ENCODE peak calls at places on chromosome 15, in ten cellular contexts. One of them, this sample, is unnamed.

GRCh38 chr15:71715914-71716313 is 94.4 kb upstream of the NR2E3 start:
- DNase-seq in WERI-Rb-1: no peak
- DNase-seq in lung: no peak
- DNase-seq in fibroblast of villous mesenchyme: no peak
- DNase-seq in lower lobe of right lung: no peak
- DNase-seq in heart left ventricle: no peak
- DNase-seq in mammary epithelial cell: no peak
- DNase-seq in ascending aorta: no peak
- DNase-seq in AG04450: no peak
- DNase-seq in CD8-positive, alpha-beta T cell: no peak
- DNase-seq in this sample: no peak

GRCh38 chr15:34644061-34644460 is 60.6 kb upstream of the GOLGA8B start:
- DNase-seq in lung: no peak
- DNase-seq in CD8-positive, alpha-beta T cell: no peak
- DNase-seq in lower lobe of right lung: no peak
- DNase-seq in mammary epithelial cell: peak
- DNase-seq in WERI-Rb-1: no peak
- DNase-seq in fibroblast of villous mesenchyme: peak
- DNase-seq in ascending aorta: no peak
- DNase-seq in AG04450: peak
- DNase-seq in heart left ventricle: no peak
- DNase-seq in this sample: no peak

GRCh38 chr15:85047271-85047948 is 65.8 kb downstream of the PDE8A start:
- DNase-seq in ascending aorta: no peak
- DNase-seq in mammary epithelial cell: no peak
- DNase-seq in lower lobe of right lung: no peak
- DNase-seq in heart left ventricle: no peak
- DNase-seq in AG04450: peak
- DNase-seq in lung: no peak
- DNase-seq in WERI-Rb-1: peak
- DNase-seq in fibroblast of villous mesenchyme: peak
- DNase-seq in CD8-positive, alpha-beta T cell: peak
- DNase-seq in this sample: peak

GRCh38 chr15:59993950-59994401 is 10.1 kb upstream of the FOXB1 start:
- DNase-seq in WERI-Rb-1: peak
- DNase-seq in mammary epithelial cell: no peak
- DNase-seq in ascending aorta: no peak
- DNase-seq in CD8-positive, alpha-beta T cell: no peak
- DNase-seq in fibroblast of villous mesenchyme: no peak
- DNase-seq in lower lobe of right lung: no peak
- DNase-seq in lung: no peak
- DNase-seq in heart left ventricle: no peak
- DNase-seq in AG04450: no peak
- DNase-seq in this sample: no peak

GRCh38 chr15:58462973-58463663 is 31.3 kb downstream of the LIPC start:
- DNase-seq in heart left ventricle: no peak
- DNase-seq in CD8-positive, alpha-beta T cell: no peak
- DNase-seq in mammary epithelial cell: no peak
- DNase-seq in fibroblast of villous mesenchyme: no peak
- DNase-seq in ascending aorta: no peak
- DNase-seq in AG04450: no peak
- DNase-seq in lung: no peak
- DNase-seq in WERI-Rb-1: no peak
- DNase-seq in lower lobe of right lung: no peak
- DNase-seq in this sample: no peak

GRCh38 chr15:91469627-91470567 is 369.8 kb downstream of the SV2B start:
- DNase-seq in WERI-Rb-1: no peak
- DNase-seq in AG04450: no peak
- DNase-seq in CD8-positive, alpha-beta T cell: peak
- DNase-seq in lung: no peak
- DNase-seq in lower lobe of right lung: peak
- DNase-seq in mammary epithelial cell: no peak
- DNase-seq in ascending aorta: no peak
- DNase-seq in fibroblast of villous mesenchyme: no peak
- DNase-seq in heart left ventricle: no peak
- DNase-seq in this sample: no peak

GRCh38 chr15:88450125-88450798 is 16.9 kb downstream of the MRPL46 start:
- DNase-seq in AG04450: peak
- DNase-seq in heart left ventricle: no peak
- DNase-seq in WERI-Rb-1: peak
- DNase-seq in CD8-positive, alpha-beta T cell: peak
- DNase-seq in mammary epithelial cell: peak
- DNase-seq in lung: peak
- DNase-seq in fibroblast of villous mesenchyme: peak
- DNase-seq in lower lobe of right lung: no peak
- DNase-seq in ascending aorta: no peak
- DNase-seq in this sample: peak

GRCh38 chr15:65937476-65937875 is 68.2 kb downstream of the RAB11A start:
- DNase-seq in heart left ventricle: no peak
- DNase-seq in CD8-positive, alpha-beta T cell: no peak
- DNase-seq in AG04450: no peak
- DNase-seq in lung: peak
- DNase-seq in ascending aorta: no peak
- DNase-seq in WERI-Rb-1: no peak
- DNase-seq in fibroblast of villous mesenchyme: no peak
- DNase-seq in lower lobe of right lung: no peak
- DNase-seq in mammary epithelial cell: no peak
- DNase-seq in this sample: peak

GRCh38 chr15:43376017-43376705 is 5.3 kb downstream of the TUBGCP4 start:
- DNase-seq in mammary epithelial cell: peak
- DNase-seq in lung: no peak
- DNase-seq in WERI-Rb-1: peak
- DNase-seq in ascending aorta: no peak
- DNase-seq in fibroblast of villous mesenchyme: peak
- DNase-seq in lower lobe of right lung: no peak
- DNase-seq in AG04450: no peak
- DNase-seq in CD8-positive, alpha-beta T cell: peak
- DNase-seq in heart left ventricle: no peak
- DNase-seq in this sample: peak

GRCh38 chr15:38069506-38069905 is 135.1 kb downstream of the TMCO5A start:
- DNase-seq in ascending aorta: peak
- DNase-seq in lower lobe of right lung: peak
- DNase-seq in CD8-positive, alpha-beta T cell: no peak
- DNase-seq in AG04450: no peak
- DNase-seq in fibroblast of villous mesenchyme: peak
- DNase-seq in WERI-Rb-1: no peak
- DNase-seq in heart left ventricle: no peak
- DNase-seq in mammary epithelial cell: peak
- DNase-seq in lung: peak
- DNase-seq in this sample: peak

GRCh38 chr15:62757535-62757934 is 285.0 kb upstream of the TPM1 start:
- DNase-seq in AG04450: no peak
- DNase-seq in CD8-positive, alpha-beta T cell: no peak
- DNase-seq in lower lobe of right lung: no peak
- DNase-seq in fibroblast of villous mesenchyme: no peak
- DNase-seq in heart left ventricle: no peak
- DNase-seq in ascending aorta: no peak
- DNase-seq in mammary epithelial cell: no peak
- DNase-seq in WERI-Rb-1: no peak
- DNase-seq in lung: no peak
- DNase-seq in this sample: no peak
- TF ChIP-seq CTCF in AG04450: no peak
- TF ChIP-seq CTCF in CD8-positive, alpha-beta T cell: no peak
- TF ChIP-seq CTCF in lower lobe of right lung: no peak
- TF ChIP-seq CTCF in fibroblast of villous mesenchyme: no peak
- TF ChIP-seq CTCF in heart left ventricle: no peak
- TF ChIP-seq CTCF in ascending aorta: no peak
- TF ChIP-seq CTCF in mammary epithelial cell: no peak
- TF ChIP-seq CTCF in WERI-Rb-1: no peak
- TF ChIP-seq CTCF in lung: no peak
- TF ChIP-seq CTCF in this sample: no peak

GRCh38 chr15:39918688-39919385 is 1.2 kb downstream of the GPR176 start:
- DNase-seq in ascending aorta: no peak
- DNase-seq in CD8-positive, alpha-beta T cell: no peak
- DNase-seq in mammary epithelial cell: peak
- DNase-seq in heart left ventricle: no peak
- DNase-seq in lower lobe of right lung: no peak
- DNase-seq in WERI-Rb-1: no peak
- DNase-seq in lung: no peak
- DNase-seq in fibroblast of villous mesenchyme: peak
- DNase-seq in AG04450: no peak
- DNase-seq in this sample: no peak
- H3K4me3 ChIP-seq in ascending aorta: peak
- H3K4me3 ChIP-seq in CD8-positive, alpha-beta T cell: no peak
- H3K4me3 ChIP-seq in mammary epithelial cell: peak
- H3K4me3 ChIP-seq in heart left ventricle: peak
- H3K4me3 ChIP-seq in lower lobe of right lung: peak
- H3K4me3 ChIP-seq in WERI-Rb-1: no peak
- H3K4me3 ChIP-seq in lung: no peak
- H3K4me3 ChIP-seq in fibroblast of villous mesenchyme: peak
- H3K4me3 ChIP-seq in AG04450: peak
- H3K4me3 ChIP-seq in this sample: no peak

GRCh38 chr15:80976851-80977250 is 12.8 kb downstream of the MESD start:
- DNase-seq in heart left ventricle: no peak
- DNase-seq in mammary epithelial cell: no peak
- DNase-seq in lower lobe of right lung: no peak
- DNase-seq in fibroblast of villous mesenchyme: no peak
- DNase-seq in AG04450: no peak
- DNase-seq in WERI-Rb-1: no peak
- DNase-seq in ascending aorta: no peak
- DNase-seq in lung: no peak
- DNase-seq in CD8-positive, alpha-beta T cell: no peak
- DNase-seq in this sample: no peak
- TF ChIP-seq CTCF in heart left ventricle: no peak
- TF ChIP-seq CTCF in mammary epithelial cell: no peak
- TF ChIP-seq CTCF in lower lobe of right lung: no peak
- TF ChIP-seq CTCF in fibroblast of villous mesenchyme: no peak
- TF ChIP-seq CTCF in AG04450: no peak
- TF ChIP-seq CTCF in WERI-Rb-1: no peak
- TF ChIP-seq CTCF in ascending aorta: no peak
- TF ChIP-seq CTCF in lung: no peak
- TF ChIP-seq CTCF in CD8-positive, alpha-beta T cell: no peak
- TF ChIP-seq CTCF in this sample: no peak

GRCh38 chr15:72797834-72798233 is 14.3 kb upstream of the ADPGK start:
- DNase-seq in lower lobe of right lung: no peak
- DNase-seq in lung: no peak
- DNase-seq in fibroblast of villous mesenchyme: no peak
- DNase-seq in mammary epithelial cell: no peak
- DNase-seq in WERI-Rb-1: no peak
- DNase-seq in heart left ventricle: no peak
- DNase-seq in AG04450: no peak
- DNase-seq in ascending aorta: no peak
- DNase-seq in CD8-positive, alpha-beta T cell: no peak
- DNase-seq in this sample: no peak

GRCh38 chr15:72796210-72796514 is 12.6 kb upstream of the ADPGK start:
- DNase-seq in ascending aorta: no peak
- DNase-seq in mammary epithelial cell: no peak
- DNase-seq in AG04450: no peak
- DNase-seq in CD8-positive, alpha-beta T cell: no peak
- DNase-seq in lung: no peak
- DNase-seq in WERI-Rb-1: no peak
- DNase-seq in fibroblast of villous mesenchyme: peak
- DNase-seq in heart left ventricle: no peak
- DNase-seq in lower lobe of right lung: no peak
- DNase-seq in this sample: no peak

GRCh38 chr15:72796515-72797337 is 13.2 kb upstream of the ADPGK start:
- DNase-seq in CD8-positive, alpha-beta T cell: peak
- DNase-seq in lung: peak
- DNase-seq in ascending aorta: no peak
- DNase-seq in mammary epithelial cell: no peak
- DNase-seq in fibroblast of villous mesenchyme: peak
- DNase-seq in lower lobe of right lung: peak
- DNase-seq in AG04450: no peak
- DNase-seq in heart left ventricle: peak
- DNase-seq in WERI-Rb-1: peak
- DNase-seq in this sample: peak

GRCh38 chr15:72800819-72801481 is 17.4 kb upstream of the ADPGK start:
- DNase-seq in CD8-positive, alpha-beta T cell: no peak
- DNase-seq in fibroblast of villous mesenchyme: peak
- DNase-seq in lower lobe of right lung: no peak
- DNase-seq in mammary epithelial cell: no peak
- DNase-seq in lung: no peak
- DNase-seq in AG04450: no peak
- DNase-seq in heart left ventricle: no peak
- DNase-seq in ascending aorta: no peak
- DNase-seq in WERI-Rb-1: no peak
- DNase-seq in this sample: no peak

DNA sequence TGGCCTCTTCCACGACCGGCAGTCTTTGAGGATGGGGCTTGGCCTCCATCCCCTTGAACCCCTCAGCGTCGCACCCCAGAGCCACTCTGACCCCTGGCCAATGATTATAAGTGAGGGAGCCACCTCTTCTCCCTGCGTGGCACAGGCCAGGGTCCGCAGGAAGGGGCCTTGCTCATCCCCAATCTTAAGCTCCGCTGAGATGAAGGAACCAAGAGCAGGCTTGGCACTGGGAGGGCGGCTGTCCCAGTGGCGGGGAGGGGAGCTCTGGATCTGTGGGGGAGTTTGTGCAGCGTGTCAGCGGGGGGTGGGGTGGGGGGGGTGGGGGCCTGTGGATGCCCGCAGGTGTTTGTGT is 13.8 kb upstream of the ADPGK start:
- DNase-seq in AG04450: no peak
- DNase-seq in heart left ventricle: no peak
- DNase-seq in ascending aorta: no peak
- DNase-seq in fibroblast of villous mesenchyme: no peak
- DNase-seq in WERI-Rb-1: no peak
- DNase-seq in lower lobe of right lung: no peak
- DNase-seq in CD8-positive, alpha-beta T cell: no peak
- DNase-seq in lung: no peak
- DNase-seq in mammary epithelial cell: no peak
- DNase-seq in this sample: no peak
- H3K4me3 ChIP-seq in AG04450: peak
- H3K4me3 ChIP-seq in heart left ventricle: peak
- H3K4me3 ChIP-seq in ascending aorta: peak
- H3K4me3 ChIP-seq in fibroblast of villous mesenchyme: peak
- H3K4me3 ChIP-seq in WERI-Rb-1: peak
- H3K4me3 ChIP-seq in lower lobe of right lung: peak
- H3K4me3 ChIP-seq in CD8-positive, alpha-beta T cell: peak
- H3K4me3 ChIP-seq in lung: peak
- H3K4me3 ChIP-seq in mammary epithelial cell: peak
- H3K4me3 ChIP-seq in this sample: peak

DNA sequence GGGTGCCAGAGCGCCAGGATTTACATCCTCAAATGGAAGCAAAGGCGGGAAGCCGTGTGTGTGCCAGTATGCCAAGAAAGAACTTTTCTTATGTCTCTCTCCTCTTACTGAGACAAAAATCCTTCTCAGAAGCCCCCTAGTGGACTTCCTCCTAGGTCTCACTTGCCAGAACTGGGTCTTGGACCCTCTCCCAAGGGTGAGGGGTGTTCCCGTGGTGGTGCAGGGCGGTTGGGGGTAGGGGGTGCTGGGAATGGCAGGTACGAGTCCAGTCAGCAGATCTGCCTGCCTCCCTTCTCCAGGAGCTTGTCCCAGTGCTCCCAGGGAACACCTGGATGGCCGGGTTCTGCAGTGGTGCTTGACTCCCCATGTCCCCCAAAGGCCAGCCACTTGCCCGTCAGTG is 52.0 kb downstream of the CORO2B start:
- DNase-seq in heart left ventricle: no peak
- DNase-seq in lung: no peak
- DNase-seq in mammary epithelial cell: no peak
- DNase-seq in lower lobe of right lung: no peak
- DNase-seq in ascending aorta: no peak
- DNase-seq in AG04450: no peak
- DNase-seq in fibroblast of villous mesenchyme: no peak
- DNase-seq in WERI-Rb-1: no peak
- DNase-seq in CD8-positive, alpha-beta T cell: no peak
- DNase-seq in this sample: no peak
- TF ChIP-seq CTCF in heart left ventricle: no peak
- TF ChIP-seq CTCF in lung: no peak
- TF ChIP-seq CTCF in mammary epithelial cell: no peak
- TF ChIP-seq CTCF in lower lobe of right lung: no peak
- TF ChIP-seq CTCF in ascending aorta: no peak
- TF ChIP-seq CTCF in AG04450: peak
- TF ChIP-seq CTCF in fibroblast of villous mesenchyme: peak
- TF ChIP-seq CTCF in WERI-Rb-1: peak
- TF ChIP-seq CTCF in CD8-positive, alpha-beta T cell: no peak
- TF ChIP-seq CTCF in this sample: no peak